ENCODE peak calls at places on chromosomes 5 and 9, in six cellular contexts. M is stomach, D is breast epithelium, T is spleen, V is right lobe of liver, S is sigmoid colon. G is an unnamed sample.

GRCh38 chr5:90528704-90529233 is 615 bp downstream of the LYSMD3 start:
- DNase-seq in M (no peak), D (no peak), T (no peak), V (no peak), S (no peak), G (peak; percentile 5)

GRCh38 chr5:154249786-154250185 is 59.3 kb downstream of the GALNT10 start:
- DNase-seq in M (no peak), D (no peak), T (no peak), V (no peak), S (no peak), G (no peak)

GRCh38 chr9:19020886-19021285 is 12.1 kb downstream of the SAXO1 start:
- DNase-seq in M (no peak), D (no peak), T (no peak), V (no peak), S (no peak), G (no peak)

GRCh38 chr5:66209350-66209749 is 65.2 kb downstream of the SREK1 start:
- DNase-seq in M (no peak), D (no peak), T (no peak), V (no peak), S (no peak), G (no peak)

GRCh38 chr5:71939452-71939932 is 167.8 kb upstream of the MAP1B start:
- DNase-seq in M (no peak), D (no peak), T (no peak), V (no peak), S (no peak), G (no peak)

GRCh38 chr5:150461231-150461630 is 11.7 kb upstream of the RPS14 start:
- DNase-seq in M (no peak), D (no peak), T (peak; percentile 90), V (no peak), S (no peak), G (no peak)

GRCh38 chr5:142740474-142740873 is 29.7 kb upstream of the ARHGAP26 start:
- DNase-seq in M (no peak), D (no peak), T (no peak), V (no peak), S (no peak), G (no peak)

GRCh38 chr5:25850581-25850980 is 1187.8 kb downstream of the CDH9 start:
- DNase-seq in M (no peak), D (no peak), T (no peak), V (no peak), S (no peak), G (no peak)

GRCh38 chr9:21552244-21552825 is 70.2 kb upstream of the IFNE start:
- DNase-seq in M (no peak), D (no peak), T (no peak), V (no peak), S (no peak), G (no peak)

GRCh38 chr9:89078860-89079259 is 87.6 kb downstream of the S1PR3 start:
- DNase-seq in M (no peak), D (no peak), T (no peak), V (no peak), S (peak; percentile 33), G (no peak)

GRCh38 chr5:16585028-16585667 is 31.6 kb downstream of the RETREG1 start:
- DNase-seq in M (no peak), D (no peak), T (no peak), V (no peak), S (no peak), G (no peak)

GRCh38 chr5:124806026-124806856 is 59.8 kb upstream of the ZNF608 start:
- DNase-seq in M (peak; percentile 89), D (peak; percentile 79), T (no peak), V (peak; percentile 76), S (peak; percentile 90), G (peak; percentile 84)

GRCh38 chr9:6931913-6932312 is 174.1 kb downstream of the KDM4C start:
- DNase-seq in M (peak; percentile 41), D (no peak), T (no peak), V (no peak), S (no peak), G (no peak)

GRCh38 chr9:70465904-70466303 is 51.4 kb upstream of the KLF9 start:
- DNase-seq in M (no peak), D (no peak), T (no peak), V (no peak), S (no peak), G (no peak)

GRCh38 chr5:23208959-23209431 is 298.4 kb upstream of the PRDM9 start:
- DNase-seq in M (no peak), D (no peak), T (no peak), V (no peak), S (no peak), G (no peak)

DNA sequence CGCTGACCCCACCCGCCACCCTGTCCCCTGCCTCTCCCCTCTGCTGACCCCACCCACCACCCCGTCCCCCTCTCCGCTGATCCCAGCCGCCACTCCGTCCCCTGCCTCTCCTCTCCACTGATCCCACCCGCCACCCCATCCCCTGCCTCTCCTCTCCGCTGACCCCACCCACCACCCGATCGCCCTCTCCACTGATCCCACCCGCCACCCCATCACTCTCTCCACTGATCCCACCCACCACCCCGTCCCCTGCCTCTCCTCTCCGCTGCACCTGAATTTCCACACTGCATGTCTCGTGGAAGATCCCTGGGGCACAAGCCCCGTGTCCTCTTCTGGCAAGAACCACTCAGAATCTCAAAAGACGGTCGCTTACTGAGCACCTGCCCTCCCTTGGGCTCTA is 53.4 kb upstream of the OLFM1 start:
- DNase-seq in M (no peak), D (peak; percentile 41), T (no peak), V (no peak), S (peak; percentile 32), G (no peak)
- TF ChIP-seq POLR2A in M (no peak), D (no peak), T (no peak), V (no peak), S (no peak), G (no peak)

GRCh38 chr5:14184082-14184481 is 40.9 kb downstream of the TRIO start:
- DNase-seq in M (no peak), D (no peak), T (no peak), V (no peak), S (no peak), G (no peak)

GRCh38 chr5:14186132-14186830 is 43.1 kb downstream of the TRIO start:
- DNase-seq in M (no peak), D (no peak), T (no peak), V (no peak), S (no peak), G (no peak)

GRCh38 chr5:14187157-14187556 is 44.0 kb downstream of the TRIO start:
- DNase-seq in M (no peak), D (no peak), T (no peak), V (no peak), S (no peak), G (no peak)

GRCh38 chr5:14184725-14185124 is 41.6 kb downstream of the TRIO start:
- DNase-seq in M (no peak), D (no peak), T (no peak), V (no peak), S (no peak), G (no peak)

GRCh38 chr5:14185336-14186131 is 42.4 kb downstream of the TRIO start:
- DNase-seq in M (no peak), D (no peak), T (no peak), V (no peak), S (no peak), G (no peak)
- H3K4me3 ChIP-seq in M (no peak overlapping the region), D (no peak overlapping the region), T (no peak overlapping the region), V (no peak overlapping the region), S (no peak overlapping the region), G (no peak overlapping the region)

GRCh38 chr9:135223831-135224230 is 136.4 kb downstream of the OLFM1 start:
- DNase-seq in M (no peak), D (no peak), T (no peak), V (peak; percentile 29), S (peak; percentile 45), G (no peak)

GRCh38 chr9:135220601-135221575 is 133.4 kb downstream of the OLFM1 start:
- DNase-seq in M (no peak), D (no peak), T (peak; percentile 66), V (peak; percentile 45), S (peak; percentile 43), G (no peak)

GRCh38 chr9:135222991-135223760 is 135.7 kb downstream of the OLFM1 start:
- DNase-seq in M (no peak), D (no peak), T (peak; percentile 46), V (peak; percentile 19), S (peak; percentile 40), G (no peak)

GRCh38 chr9:135221576-135221950 is 134.1 kb downstream of the OLFM1 start:
- DNase-seq in M (no peak), D (no peak), T (no peak), V (no peak), S (peak; percentile 52), G (no peak)

DNA sequence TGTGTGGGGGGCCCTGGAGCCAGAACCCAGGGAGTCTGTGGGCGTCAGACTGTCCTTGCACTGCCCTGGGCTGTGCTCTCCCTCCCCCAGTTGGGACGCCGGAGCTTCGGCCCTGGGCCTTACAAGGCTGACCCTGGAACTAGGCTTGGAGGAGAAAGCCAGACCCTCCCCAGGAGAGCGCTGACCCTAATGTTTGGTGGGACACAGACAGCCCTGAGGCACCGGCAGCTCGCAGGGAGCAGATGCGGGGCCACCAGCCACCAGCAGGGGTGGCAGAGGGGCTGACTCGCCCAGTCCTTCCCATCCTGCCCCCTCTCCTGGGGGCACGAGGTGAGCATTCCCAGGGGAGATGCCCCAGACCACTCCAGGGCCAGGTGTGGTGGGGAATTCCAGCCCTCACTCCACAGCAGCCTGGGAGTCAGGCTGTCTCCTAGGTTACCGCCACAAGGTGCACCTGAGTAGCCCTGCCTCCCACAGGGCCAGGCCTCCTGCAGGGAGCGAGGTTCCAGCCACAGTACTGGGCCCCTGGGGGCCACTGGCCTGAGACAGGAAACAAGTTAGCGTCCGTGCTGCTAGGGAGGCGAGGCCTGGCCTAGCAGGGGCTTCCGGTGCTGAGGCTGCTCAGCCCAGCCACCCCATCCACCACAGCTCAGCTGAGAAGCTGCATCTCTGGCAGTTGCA is 134.6 kb downstream of the OLFM1 start:
- DNase-seq in M (no peak), D (no peak), T (peak; percentile 46), V (peak; percentile 37), S (peak; percentile 50), G (no peak)
- TF ChIP-seq CTCF in M (no peak), D (no peak), T (no peak), V (no peak), S (no peak), G (no peak)

GRCh38 chr9:128394404-128395168 is 23.4 kb downstream of the URM1 start:
- DNase-seq in M (no peak), D (no peak), T (no peak), V (no peak), S (no peak), G (no peak)

GRCh38 chr9:128396970-128397613 is 23.6 kb upstream of the CERCAM start:
- DNase-seq in M (no peak), D (no peak), T (no peak), V (no peak), S (no peak), G (peak; percentile 22)

GRCh38 chr9:128397831-128398230 is 22.8 kb upstream of the CERCAM start:
- DNase-seq in M (no peak), D (no peak), T (no peak), V (no peak), S (no peak), G (no peak)

GRCh38 chr9:128404579-128404978 is 16.1 kb upstream of the CERCAM start:
- DNase-seq in M (no peak), D (no peak), T (no peak), V (no peak), S (no peak), G (no peak)

DNA sequence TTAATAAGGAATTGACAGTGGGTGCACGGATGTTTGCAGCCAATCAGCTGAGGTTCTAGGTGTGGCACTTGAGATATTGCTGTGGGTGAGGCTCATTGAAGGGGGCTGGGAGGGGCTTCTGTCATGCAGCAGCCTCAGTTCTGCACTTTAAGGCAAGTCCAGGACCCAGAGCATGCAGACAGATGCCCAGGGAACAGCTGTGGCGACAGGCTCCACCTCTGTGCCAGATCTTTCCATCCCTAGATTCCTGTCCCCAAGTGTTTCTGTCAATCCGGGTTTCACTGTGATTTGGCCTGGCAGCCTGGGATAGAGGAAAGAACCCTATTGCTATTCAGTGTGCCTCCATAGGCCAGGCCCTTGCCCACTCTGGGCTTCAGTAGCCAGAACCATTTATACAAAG is 20.8 kb upstream of the CERCAM start:
- DNase-seq in M (no peak), D (no peak), T (no peak), V (no peak), S (no peak), G (no peak)
- TF ChIP-seq POLR2A in M (no peak), D (no peak), T (no peak), V (no peak), S (no peak), G (no peak)

G was measured in prostate gland.